ENCODE peak calls at places on chromosomes 1 and 21, in five cellular contexts. L, S, N, K and I are unnamed samples.

GRCh38 chr1:101139130-101139529 is 97.7 kb upstream of the S1PR1 start:
- DNase-seq in S (no peak), L (no peak), K (no peak), N (no peak), I (no peak)

GRCh38 chr1:241413386-241413785 is 56.4 kb upstream of the RGS7 start:
- DNase-seq in K (no peak), N (no peak), S (no peak), L (no peak), I (no peak)

GRCh38 chr1:67213164-67213563 is 46.9 kb downstream of the IL23R start:
- DNase-seq in S (no peak), K (no peak), N (no peak), L (no peak), I (no peak)

GRCh38 chr1:23481904-23482303 is 2.1 kb downstream of the ASAP3 start:
- DNase-seq in L (no peak), K (no peak), N (no peak), S (no peak), I (no peak)

GRCh38 chr21:36841866-36842265 is 124.6 kb downstream of the HLCS start:
- DNase-seq in K (no peak), S (no peak), N (no peak), L (no peak), I (no peak)

GRCh38 chr21:18711662-18712061 is 308.1 kb upstream of the TMPRSS15 start:
- DNase-seq in K (no peak), L (no peak), S (no peak), N (no peak), I (no peak)

GRCh38 chr21:45152265-45152746 is 77.9 kb downstream of the ADARB1 start:
- DNase-seq in L (no peak), K (peak; percentile 74), S (no peak), N (no peak), I (no peak)

GRCh38 chr1:227789042-227789880 is 26.2 kb upstream of the PRSS38 start:
- DNase-seq in S (peak; percentile 72), N (no peak), K (no peak), L (peak; percentile 17), I (peak; percentile 28)

GRCh38 chr1:205602118-205602517 is 29.7 kb downstream of the ELK4 start:
- DNase-seq in K (no peak), L (no peak), S (no peak), N (no peak), I (no peak)

GRCh38 chr21:34065015-34065414 is 8.4 kb upstream of the MRPS6 start:
- DNase-seq in N (no peak), S (no peak), L (no peak), K (no peak), I (no peak)

GRCh38 chr1:112344754-112345423 is 51.1 kb upstream of the CTTNBP2NL start:
- DNase-seq in K (no peak), N (no peak), S (no peak), L (no peak), I (no peak)

GRCh38 chr1:7207875-7208646 is 422.8 kb downstream of the CAMTA1 start:
- DNase-seq in K (no peak), S (no peak), N (peak; percentile 24), L (peak; percentile 60), I (no peak)

GRCh38 chr21:28832013-28832714 is 160.5 kb downstream of the LTN1 start:
- DNase-seq in S (no peak), K (no peak), N (no peak), L (no peak), I (no peak)

GRCh38 chr21:18155508-18156193 is 89.0 kb upstream of the CHODL start:
- DNase-seq in L (no peak), S (no peak), N (no peak), K (no peak), I (no peak)

GRCh38 chr1:54696262-54696661 is 19.4 kb upstream of the TTC4 start:
- DNase-seq in N (no peak), S (no peak), K (no peak), L (no peak), I (no peak)

GRCh38 chr1:35539824-35540261 is 17.4 kb downstream of the KIAA0319L start:
- DNase-seq in N (no peak), L (no peak), K (no peak), S (no peak), I (no peak)

GRCh38 chr1:74731399-74732052 is 1.3 kb downstream of the CRYZ start:
- DNase-seq in K (no peak), S (no peak), L (no peak), N (no peak), I (no peak)

GRCh38 chr1:27868932-27869718 is 3.2 kb upstream of the THEMIS2 start:
- DNase-seq in K (no peak), L (no peak), N (peak; percentile 26), S (peak; percentile 78), I (no peak)

GRCh38 chr1:27869719-27870085 is 2.6 kb upstream of the THEMIS2 start:
- DNase-seq in K (no peak), N (no peak), L (no peak), S (peak; percentile 10), I (no peak)

GRCh38 chr1:27873671-27874384 is 1.5 kb downstream of the THEMIS2 start:
- DNase-seq in L (peak; percentile 45), S (peak; percentile 78), K (no peak), N (no peak), I (peak; percentile 55)

GRCh38 chr1:27872802-27873665 is 690 bp downstream of the THEMIS2 start:
- DNase-seq in N (no peak), S (peak; percentile 69), L (no peak), K (no peak), I (no peak)

GRCh38 chr1:27872059-27872801 is at the start of gene THEMIS2:
- DNase-seq in N (peak; percentile 78), L (peak; percentile 70), K (peak; percentile 78), S (peak; percentile 92), I (peak; percentile 61)
- H3K4me3 ChIP-seq in N (peak within 1 kb of the TSS; percentile 70), L (peak within 1 kb of the TSS; percentile 77), K (peak within 1 kb of the TSS; percentile 62), S (peak within 1 kb of the TSS; percentile 57), I (peak within 1 kb of the TSS; percentile 61)

GRCh38 chr1:211912844-211913432 is 82.4 kb upstream of the LPGAT1 start:
- DNase-seq in N (no peak), S (no peak), L (no peak), K (no peak), I (no peak)
- H3K27ac ChIP-seq in N (no peak overlapping the region), S (no peak overlapping the region), L (no peak overlapping the region), K (no peak overlapping the region), I (no peak overlapping the region)

GRCh38 chr1:222081859-222082258 is 340.0 kb upstream of the DUSP10 start:
- DNase-seq in N (no peak), L (no peak), K (no peak), S (no peak), I (no peak)

GRCh38 chr1:222073307-222073995 is 331.6 kb upstream of the DUSP10 start:
- DNase-seq in N (no peak), K (no peak), L (no peak), S (no peak), I (no peak)

GRCh38 chr1:222074317-222074716 is 332.4 kb upstream of the DUSP10 start:
- DNase-seq in L (no peak), K (no peak), S (no peak), N (no peak), I (no peak)

GRCh38 chr1:222079546-222079945 is 337.7 kb upstream of the DUSP10 start:
- DNase-seq in L (no peak), S (no peak), N (no peak), K (no peak), I (no peak)

GRCh38 chr1:222077191-222077590 is 335.3 kb upstream of the DUSP10 start:
- DNase-seq in K (no peak), L (no peak), N (no peak), S (no peak), I (no peak)
- TF ChIP-seq CTCF in K (no peak), L (no peak), N (no peak), S (no peak), I (no peak)

GRCh38 chr1:38818706-38819439 is 40.7 kb downstream of the RRAGC start:
- DNase-seq in L (no peak), K (no peak), S (no peak), N (no peak), I (no peak)

GRCh38 chr1:38815903-38816627 is 43.5 kb downstream of the RRAGC start:
- DNase-seq in K (no peak), S (no peak), L (no peak), N (no peak), I (no peak)

GRCh38 chr1:38819516-38819915 is 40.1 kb downstream of the RRAGC start:
- DNase-seq in L (no peak), K (no peak), N (no peak), S (no peak), I (no peak)

GRCh38 chr1:38817958-38818705 is 41.4 kb downstream of the RRAGC start:
- DNase-seq in K (no peak), S (no peak), N (peak; percentile 36), L (no peak), I (no peak)

GRCh38 chr1:38817267-38817957 is 42.2 kb downstream of the RRAGC start:
- DNase-seq in S (no peak), K (no peak), N (no peak), L (no peak), I (no peak)
- H3K4me3 ChIP-seq in S (no peak overlapping the region), K (no peak overlapping the region), N (peak overlapping the region; percentile 40), L (no peak overlapping the region), I (no peak overlapping the region)

DNA sequence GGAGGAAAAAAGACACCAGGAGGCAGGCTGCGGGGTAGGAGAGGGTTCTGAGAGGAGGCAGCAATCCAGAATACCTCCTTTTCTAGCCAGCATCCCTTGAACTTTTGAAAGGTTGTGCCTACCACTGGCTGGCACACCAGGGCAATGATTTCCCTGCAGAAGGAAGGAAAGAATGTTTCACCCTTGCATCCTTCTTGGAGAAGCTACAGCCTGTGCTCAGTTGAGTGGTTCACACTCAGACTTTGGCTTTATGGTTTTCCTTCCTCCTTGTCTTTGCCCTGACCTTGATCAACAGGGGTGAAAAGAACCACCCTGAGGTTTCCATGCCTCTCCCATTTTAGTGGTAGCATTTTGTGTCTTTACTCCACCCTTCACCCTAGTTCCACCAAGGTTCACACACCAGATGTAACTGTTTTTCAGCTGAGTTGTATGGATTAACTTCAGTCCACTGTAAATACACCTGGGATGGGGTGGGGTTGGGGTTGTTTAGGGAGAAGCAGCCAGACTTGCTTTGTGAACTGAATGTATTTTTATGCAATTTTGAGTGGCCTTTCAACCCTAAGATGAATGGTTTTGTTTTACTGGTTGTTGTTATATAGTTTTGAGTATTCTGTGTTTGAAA is 122.3 kb downstream of the SYT2 start:
- DNase-seq in K (no peak), N (no peak), L (no peak), S (no peak), I (no peak)
- H3K27ac ChIP-seq in K (peak overlapping the region; percentile 82), N (peak overlapping the region; percentile 83), L (peak overlapping the region; percentile 84), S (peak overlapping the region; percentile 81), I (peak overlapping the region; percentile 85)